ENCODE peak calls at places on chromosomes 2 and 18, in eight cellular contexts. F is K562, K is endothelial cell of umbilical vein, O is prostate gland, Z is HCT116, L is spleen, N is SK-N-SH, Y is transverse colon. M is an unnamed sample.

GRCh38 chr2:19850056-19850455 is 51.7 kb downstream of the TTC32 start:
- DNase-seq in Z (no peak), N (no peak), F (no peak), Y (no peak), L (no peak), K (no peak), O (no peak), M (no peak)

GRCh38 chr18:2910261-2910660 is 63.5 kb downstream of the EMILIN2 start:
- DNase-seq in O (no peak), Z (no peak), K (no peak), N (no peak), Y (no peak), L (no peak), F (no peak), M (no peak)

GRCh38 chr18:80175451-80176235 is 66.6 kb downstream of the ADNP2 start:
- DNase-seq in N (no peak), F (no peak), L (no peak), Z (no peak), Y (peak; percentile 39), K (no peak), O (no peak), M (no peak)

GRCh38 chr2:15993232-15993610 is 52.9 kb downstream of the MYCN start:
- DNase-seq in K (no peak), Z (no peak), Y (no peak), L (no peak), F (no peak), N (no peak), O (no peak), M (no peak)

GRCh38 chr2:101328474-101329007 is 20.0 kb upstream of the RNF149 start:
- DNase-seq in K (peak; percentile 98), F (no peak), Y (peak; percentile 25), O (no peak), N (no peak), Z (no peak), L (no peak), M (no peak)

GRCh38 chr18:26503382-26503781 is 45.0 kb downstream of the KCTD1 start:
- DNase-seq in F (no peak), Y (no peak), K (no peak), Z (no peak), O (no peak), N (peak; percentile 63), L (no peak), M (no peak)

GRCh38 chr2:198371902-198372611 is 567.7 kb downstream of the PLCL1 start:
- DNase-seq in Z (no peak), K (no peak), L (no peak), Y (no peak), N (no peak), O (no peak), F (peak; percentile 54), M (no peak)

GRCh38 chr2:121884515-121884915 is 129.1 kb downstream of the TSN start:
- DNase-seq in L (no peak), F (no peak), Y (no peak), Z (no peak), O (no peak), N (no peak), K (no peak), M (no peak)

GRCh38 chr2:96985181-96985580 is 1.2 kb downstream of the FAM178B start:
- DNase-seq in F (no peak), N (no peak), K (no peak), Y (no peak), L (peak; percentile 27), O (no peak), Z (no peak), M (no peak)

GRCh38 chr2:29236074-29236473 is 120.9 kb downstream of the CLIP4 start:
- DNase-seq in Y (no peak), N (no peak), K (no peak), Z (no peak), L (peak; percentile 56), F (no peak), O (no peak), M (peak; percentile 50)

DNA sequence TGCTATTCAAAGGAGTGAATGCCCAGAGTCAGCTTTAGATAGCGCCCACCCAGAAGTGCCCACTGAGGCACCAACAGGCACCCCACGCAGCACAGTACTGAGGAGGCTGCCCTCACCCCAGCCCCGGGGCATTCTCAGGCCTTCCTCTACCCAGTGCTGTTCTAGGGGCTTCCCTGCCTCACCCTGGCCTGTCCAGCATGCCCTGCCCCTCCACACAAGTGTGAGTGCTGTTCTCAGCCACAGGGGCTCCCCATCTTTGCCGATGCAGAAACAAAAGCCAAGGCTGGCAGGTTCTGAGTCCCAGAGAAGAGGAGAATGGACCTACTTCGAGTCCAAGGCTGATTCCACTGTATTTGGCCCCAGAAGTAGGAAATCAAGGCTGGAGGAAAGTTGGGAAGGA is 15.8 kb downstream of the BIN1 start:
- DNase-seq in L (peak; percentile 64), Y (no peak), F (no peak), Z (no peak), O (no peak), N (no peak), K (no peak), M (no peak)
- H3K27ac ChIP-seq in L (no peak overlapping the region), Y (no peak overlapping the region), F (no peak overlapping the region), Z (no peak overlapping the region), O (no peak overlapping the region), N (no peak overlapping the region), K (no peak overlapping the region), M (no peak overlapping the region)

GRCh38 chr2:9815844-9816279 is 27.4 kb upstream of the TAF1B start:
- DNase-seq in F (no peak), N (no peak), L (no peak), Y (no peak), K (no peak), O (no peak), Z (no peak), M (no peak)

GRCh38 chr2:9812945-9813311 is 30.3 kb upstream of the TAF1B start:
- DNase-seq in K (no peak), O (no peak), F (no peak), Y (no peak), L (no peak), N (no peak), Z (no peak), M (no peak)

GRCh38 chr2:9815076-9815475 is 28.2 kb upstream of the TAF1B start:
- DNase-seq in L (no peak), F (no peak), Z (no peak), N (no peak), Y (no peak), K (no peak), O (no peak), M (no peak)

GRCh38 chr2:9813312-9814128 is 29.8 kb upstream of the TAF1B start:
- DNase-seq in K (peak; percentile 61), F (peak; percentile 82), Z (no peak), O (peak; percentile 69), L (peak; percentile 89), Y (peak; percentile 74), N (peak; percentile 96), M (peak; percentile 87)

GRCh38 chr2:9814129-9814868 is 29.0 kb upstream of the TAF1B start:
- DNase-seq in Y (no peak), Z (no peak), F (no peak), L (no peak), K (no peak), N (no peak), O (no peak), M (no peak)
- TF ChIP-seq CTCF in Y (peak; percentile 11), Z (no peak), F (no peak), L (no peak), K (no peak), N (no peak), O (no peak), M (no peak)

GRCh38 chr2:37688771-37689468 is 17.5 kb upstream of the CDC42EP3 start:
- DNase-seq in K (peak; percentile 50), N (no peak), L (no peak), Z (no peak), F (no peak), O (peak; percentile 42), Y (no peak), M (no peak)
- TF ChIP-seq POLR2AphosphoS5 in K (no peak), N (peak; percentile 63), L (no peak), Z (no peak), F (no peak), O (peak; percentile 62), Y (peak; percentile 57), M (peak; percentile 43)

DNA sequence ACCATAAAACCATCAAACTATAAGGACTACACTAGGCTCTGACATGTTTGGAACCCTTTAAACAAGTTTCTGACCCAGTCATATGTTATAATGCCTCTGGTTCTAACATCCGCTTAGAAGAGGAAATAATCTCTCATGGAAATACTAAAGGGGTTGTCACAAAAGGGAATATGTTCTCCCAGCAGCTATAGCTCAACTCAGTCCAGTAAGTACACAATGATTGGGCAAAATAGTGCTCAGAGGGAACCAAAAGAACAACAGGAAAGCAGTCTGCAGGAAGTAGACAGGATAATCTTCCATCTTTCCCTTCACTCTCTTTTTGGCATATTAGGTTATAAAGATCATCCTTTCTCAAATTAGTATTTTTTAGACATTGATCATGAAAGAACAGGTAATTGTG is 4.3 kb downstream of the SRBD1 start:
- DNase-seq in F (no peak), Y (no peak), N (no peak), O (no peak), L (no peak), Z (no peak), K (peak; percentile 29), M (no peak)
- H3K27ac ChIP-seq in F (peak overlapping the region; percentile 1), Y (no peak overlapping the region), N (no peak overlapping the region), O (no peak overlapping the region), L (no peak overlapping the region), Z (no peak overlapping the region), K (peak overlapping the region; percentile 10), M (no peak overlapping the region)

GRCh38 chr2:119218478-119219064 is 5.1 kb upstream of the STEAP3 start:
- DNase-seq in Z (peak; percentile 40), K (peak; percentile 16), Y (no peak), F (peak; percentile 87), L (peak; percentile 48), N (no peak), O (peak; percentile 55), M (no peak)
- TF ChIP-seq CTCF in Z (no peak), K (no peak), Y (no peak), F (peak; percentile 82), L (no peak), N (peak; percentile 54), O (no peak), M (no peak)

GRCh38 chr2:105397025-105397722 is 1.7 kb downstream of the FHL2 start:
- DNase-seq in O (no peak), L (no peak), F (peak; percentile 66), Y (peak; percentile 11), Z (peak; percentile 60), K (peak; percentile 52), N (no peak), M (no peak)
- TF ChIP-seq POLR2AphosphoS5 in O (no peak), L (no peak), F (no peak), Y (no peak), Z (no peak), K (peak; percentile 43), N (no peak), M (no peak)

DNA sequence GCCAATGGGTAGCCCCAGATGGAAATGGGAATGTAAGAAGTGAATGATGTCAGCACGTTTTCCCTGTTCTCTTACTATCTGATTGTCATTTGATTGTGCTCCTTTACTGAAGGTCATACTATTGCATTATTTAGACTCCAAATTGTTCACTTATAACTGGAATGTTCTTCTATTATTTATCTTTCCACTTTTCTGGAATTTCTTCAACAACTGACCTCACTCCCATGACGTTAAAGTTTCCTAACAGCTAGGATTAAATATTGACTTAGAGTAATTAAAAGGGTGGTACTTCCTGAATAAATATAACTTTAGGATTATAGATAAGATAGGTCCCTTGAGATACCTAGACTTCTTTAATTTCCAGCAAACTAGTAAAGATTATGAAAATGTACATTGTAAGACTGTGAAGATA is 10.9 kb upstream of the GULP1 start:
- DNase-seq in N (no peak), K (peak; percentile 31), Y (no peak), Z (no peak), L (no peak), F (no peak), O (no peak), M (no peak)
- H3K27ac ChIP-seq in N (no peak overlapping the region), K (no peak overlapping the region), Y (no peak overlapping the region), Z (no peak overlapping the region), L (no peak overlapping the region), F (no peak overlapping the region), O (no peak overlapping the region), M (no peak overlapping the region)